ENCODE peak calls at places on chromosomes 1 and 21, in six cellular contexts. One of them, this sample, is unnamed.

GRCh38 chr1:4681026-4681425 is 26.6 kb downstream of the AJAP1 start:
- DNase-seq in brain microvascular endothelial cell: no peak
- DNase-seq in substantia nigra: peak
- DNase-seq in GM23248: no peak
- DNase-seq in fibroblast of the aortic adventitia: no peak
- DNase-seq in GM04504: no peak
- DNase-seq in this sample: no peak

GRCh38 chr1:174217787-174218574 is 58.7 kb downstream of the RABGAP1L start:
- DNase-seq in GM04504: no peak
- DNase-seq in fibroblast of the aortic adventitia: peak
- DNase-seq in substantia nigra: no peak
- DNase-seq in GM23248: peak
- DNase-seq in brain microvascular endothelial cell: no peak
- DNase-seq in this sample: peak

GRCh38 chr1:231918239-231919015 is 291.8 kb downstream of the DISC1 start:
- DNase-seq in GM23248: no peak
- DNase-seq in fibroblast of the aortic adventitia: peak
- DNase-seq in GM04504: no peak
- DNase-seq in substantia nigra: no peak
- DNase-seq in brain microvascular endothelial cell: peak
- DNase-seq in this sample: peak

GRCh38 chr1:46757256-46757955 is 38.5 kb upstream of the EFCAB14 start:
- DNase-seq in substantia nigra: no peak
- DNase-seq in brain microvascular endothelial cell: no peak
- DNase-seq in GM04504: no peak
- DNase-seq in GM23248: peak
- DNase-seq in fibroblast of the aortic adventitia: peak
- DNase-seq in this sample: no peak

GRCh38 chr1:184754479-184755225 is at the start of gene EDEM3:
- DNase-seq in fibroblast of the aortic adventitia: peak
- DNase-seq in brain microvascular endothelial cell: peak
- DNase-seq in GM23248: peak
- DNase-seq in substantia nigra: peak
- DNase-seq in GM04504: peak
- DNase-seq in this sample: peak

GRCh38 chr1:31978853-31979400 is 34.7 kb upstream of the KHDRBS1 start:
- DNase-seq in GM04504: no peak
- DNase-seq in GM23248: no peak
- DNase-seq in fibroblast of the aortic adventitia: no peak
- DNase-seq in brain microvascular endothelial cell: no peak
- DNase-seq in substantia nigra: no peak
- DNase-seq in this sample: no peak

GRCh38 chr21:38758815-38759214 is 46.9 kb upstream of the ETS2 start:
- DNase-seq in GM04504: no peak
- DNase-seq in brain microvascular endothelial cell: no peak
- DNase-seq in GM23248: no peak
- DNase-seq in fibroblast of the aortic adventitia: peak
- DNase-seq in substantia nigra: no peak
- DNase-seq in this sample: no peak

GRCh38 chr1:245807306-245807705 is 652.5 kb downstream of the KIF26B start:
- DNase-seq in substantia nigra: no peak
- DNase-seq in fibroblast of the aortic adventitia: no peak
- DNase-seq in GM04504: no peak
- DNase-seq in GM23248: peak
- DNase-seq in brain microvascular endothelial cell: no peak
- DNase-seq in this sample: no peak

GRCh38 chr1:229136817-229137216 is 134.1 kb upstream of the RAB4A start:
- DNase-seq in GM23248: no peak
- DNase-seq in substantia nigra: no peak
- DNase-seq in brain microvascular endothelial cell: no peak
- DNase-seq in GM04504: no peak
- DNase-seq in fibroblast of the aortic adventitia: no peak
- DNase-seq in this sample: peak

GRCh38 chr1:33420870-33421775 is 9.8 kb downstream of the PHC2 start:
- DNase-seq in brain microvascular endothelial cell: peak
- DNase-seq in fibroblast of the aortic adventitia: peak
- DNase-seq in GM04504: no peak
- DNase-seq in substantia nigra: no peak
- DNase-seq in GM23248: peak
- DNase-seq in this sample: no peak

GRCh38 chr21:29245104-29245643 is 53.5 kb upstream of the BACH1 start:
- DNase-seq in GM23248: peak
- DNase-seq in brain microvascular endothelial cell: no peak
- DNase-seq in GM04504: no peak
- DNase-seq in substantia nigra: no peak
- DNase-seq in fibroblast of the aortic adventitia: no peak
- DNase-seq in this sample: no peak

GRCh38 chr1:28779751-28780150 is 32.2 kb upstream of the OPRD1 start:
- DNase-seq in brain microvascular endothelial cell: no peak
- DNase-seq in GM23248: no peak
- DNase-seq in GM04504: no peak
- DNase-seq in fibroblast of the aortic adventitia: no peak
- DNase-seq in substantia nigra: no peak
- DNase-seq in this sample: no peak

GRCh38 chr21:41851090-41851790 is 27.9 kb downstream of the PRDM15 start:
- DNase-seq in GM04504: no peak
- DNase-seq in substantia nigra: no peak
- DNase-seq in brain microvascular endothelial cell: no peak
- DNase-seq in GM23248: no peak
- DNase-seq in fibroblast of the aortic adventitia: no peak
- DNase-seq in this sample: no peak

GRCh38 chr1:111903148-111903857 is 86.2 kb downstream of the KCND3 start:
- DNase-seq in brain microvascular endothelial cell: no peak
- DNase-seq in GM04504: no peak
- DNase-seq in GM23248: no peak
- DNase-seq in substantia nigra: no peak
- DNase-seq in fibroblast of the aortic adventitia: no peak
- DNase-seq in this sample: no peak

This sample was measured in Jurkat, Clone E6-1.